ENCODE peak calls at places on chromosomes 5 and 9, in ten cellular contexts. N is psoas muscle, H is transverse colon, V is esophagus squamous epithelium, L is stomach, W is trophoblast cell, U is lung, M is kidney, G is tibial artery, J is right cardiac atrium. O is an unnamed sample. For H3K4me1, the result is how much of the 10 kb centered on the place peaks cover.

GRCh38 chr5:6392571-6392970 is 14.2 kb upstream of the MED10 start:
- DNase-seq in N (no peak), H (no peak), V (no peak), L (no peak), W (no peak), U (no peak), M (no peak), G (no peak), J (no peak), O (no peak)

GRCh38 chr5:71817891-71818290 is 98.8 kb downstream of the CARTPT start:
- DNase-seq in N (no peak), H (no peak), V (no peak), L (no peak), W (no peak), U (no peak), M (no peak), G (no peak), J (no peak), O (no peak)

GRCh38 chr5:148808864-148809642 is 17.4 kb upstream of the ADRB2 start:
- DNase-seq in N (peak), H (peak), V (no peak), L (no peak), W (no peak), U (no peak), M (no peak), G (no peak), J (no peak), O (no peak)

GRCh38 chr5:41869739-41870620 is at the start of gene OXCT1:
- DNase-seq in N (peak), H (peak), V (peak), L (peak), W (peak), U (peak), M (peak), G (peak), J (peak), O (peak)

GRCh38 chr5:123814796-123815479 is 303.0 kb downstream of the CSNK1G3 start:
- DNase-seq in N (no peak), H (no peak), V (no peak), L (no peak), W (no peak), U (no peak), M (no peak), G (no peak), J (no peak), O (no peak)

GRCh38 chr5:28542968-28543367 is 1504.6 kb upstream of the CDH9 start:
- DNase-seq in N (no peak), H (no peak), V (no peak), L (no peak), W (no peak), U (no peak), M (no peak), G (no peak), J (no peak), O (no peak)

GRCh38 chr5:96649251-96649937 is 12.8 kb upstream of the CAST start:
- DNase-seq in N (no peak), H (no peak), V (no peak), L (no peak), W (no peak), U (no peak), M (no peak), G (no peak), J (no peak), O (no peak)

GRCh38 chr5:29042152-29042551 is 2003.8 kb upstream of the CDH9 start:
- DNase-seq in N (no peak), H (no peak), V (no peak), L (no peak), W (no peak), U (no peak), M (no peak), G (no peak), J (no peak), O (no peak)

GRCh38 chr5:62139741-62140140 is 166.3 kb upstream of the KIF2A start:
- DNase-seq in N (no peak), H (no peak), V (no peak), L (no peak), W (no peak), U (no peak), M (no peak), G (no peak), J (no peak), O (no peak)

GRCh38 chr5:181176258-181176952 is 28.6 kb downstream of the TRIM7 start:
- DNase-seq in N (no peak), H (no peak), V (no peak), L (no peak), W (no peak), U (no peak), M (no peak), G (no peak), J (no peak), O (no peak)

GRCh38 chr9:130513094-130513493 is 66.3 kb upstream of the FUBP3 start:
- DNase-seq in N (no peak), H (no peak), V (no peak), L (no peak), W (no peak), U (no peak), M (no peak), G (no peak), J (no peak), O (no peak)

GRCh38 chr5:116507941-116508655 is 66.5 kb downstream of the SEMA6A start:
- DNase-seq in N (no peak), H (no peak), V (no peak), L (no peak), W (no peak), U (no peak), M (no peak), G (no peak), J (no peak), O (no peak)
- H3K27ac ChIP-seq in N (no peak), H (no peak), V (no peak), L (no peak), W (no peak), U (no peak), M (no peak), G (no peak), J (no peak), O (no peak)

GRCh38 chr9:3906437-3907213 is 380.8 kb upstream of the RFX3 start:
- DNase-seq in N (no peak), H (no peak), V (no peak), L (no peak), W (peak), U (peak), M (no peak), G (no peak), J (no peak), O (no peak)

GRCh38 chr9:3912817-3913216 is 387.0 kb upstream of the RFX3 start:
- DNase-seq in N (no peak), H (no peak), V (no peak), L (no peak), W (no peak), U (no peak), M (no peak), G (no peak), J (no peak), O (no peak)

GRCh38 chr9:3912260-3912659 is 386.5 kb upstream of the RFX3 start:
- DNase-seq in N (no peak), H (no peak), V (no peak), L (no peak), W (no peak), U (no peak), M (no peak), G (no peak), J (no peak), O (no peak)

GRCh38 chr9:3908731-3909130 is 382.9 kb upstream of the RFX3 start:
- DNase-seq in N (no peak), H (no peak), V (no peak), L (no peak), W (no peak), U (no peak), M (no peak), G (no peak), J (no peak), O (no peak)

DNA sequence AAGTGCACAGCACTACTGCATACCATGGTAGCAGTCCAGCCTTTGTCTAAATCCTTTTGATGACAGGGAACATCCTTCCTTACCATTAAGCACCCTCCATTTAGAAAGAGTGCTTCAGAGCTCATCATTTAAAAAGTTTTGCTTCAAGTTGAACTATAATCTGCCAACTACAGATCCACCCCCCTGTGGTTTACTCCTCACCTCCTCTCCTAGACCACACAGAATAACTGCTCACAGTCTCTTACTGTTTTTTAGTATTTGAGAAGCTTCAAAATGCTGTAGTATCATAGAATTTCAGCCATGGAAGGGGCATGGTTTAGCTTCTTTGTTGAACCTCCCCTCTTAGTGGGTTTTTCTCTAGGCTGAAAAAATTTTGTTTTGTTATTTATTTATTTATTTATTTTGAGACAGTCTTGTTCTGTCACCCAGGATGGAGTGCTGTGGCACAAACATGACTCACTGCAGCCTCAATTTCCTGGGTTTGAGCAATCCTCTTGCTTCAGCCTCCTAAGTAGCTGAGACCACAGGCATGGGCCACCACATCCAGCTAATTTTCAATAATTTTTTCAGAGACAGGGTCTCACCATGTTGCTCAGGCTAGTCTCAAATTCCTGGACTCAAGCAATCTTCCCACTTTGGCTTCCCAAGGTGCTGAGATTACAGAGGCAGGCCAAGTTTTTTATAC is 384.3 kb upstream of the RFX3 start:
- DNase-seq in N (no peak), H (no peak), V (no peak), L (no peak), W (no peak), U (no peak), M (no peak), G (no peak), J (no peak), O (no peak)
- H3K4me1 ChIP-seq in N (under half), H (under half), V (under half), L (under half), W (under half), U (under half), M (under half), G (under half), J (under half), O (under half)

GRCh38 chr5:177610131-177610769 is 10.3 kb downstream of the B4GALT7 start:
- DNase-seq in N (no peak), H (no peak), V (no peak), L (no peak), W (no peak), U (no peak), M (no peak), G (no peak), J (no peak), O (no peak)

GRCh38 chr5:177607115-177607451 is 7.2 kb downstream of the B4GALT7 start:
- DNase-seq in N (no peak), H (no peak), V (no peak), L (no peak), W (no peak), U (no peak), M (no peak), G (no peak), J (no peak), O (no peak)

GRCh38 chr5:177607452-177608192 is 7.7 kb downstream of the B4GALT7 start:
- DNase-seq in N (peak), H (peak), V (no peak), L (peak), W (peak), U (peak), M (peak), G (peak), J (peak), O (peak)

GRCh38 chr5:177609076-177610059 is 9.4 kb downstream of the B4GALT7 start:
- DNase-seq in N (no peak), H (no peak), V (no peak), L (no peak), W (no peak), U (no peak), M (no peak), G (no peak), J (no peak), O (no peak)

GRCh38 chr5:177608243-177609075 is 8.5 kb downstream of the B4GALT7 start:
- DNase-seq in N (no peak), H (no peak), V (no peak), L (no peak), W (no peak), U (no peak), M (no peak), G (no peak), J (peak), O (no peak)
- H3K27ac ChIP-seq in N (no peak), H (no peak), V (no peak), L (no peak), W (no peak), U (no peak), M (no peak), G (no peak), J (no peak), O (no peak)

GRCh38 chr5:107467137-107467932 is 203.4 kb downstream of the EFNA5 start:
- DNase-seq in N (no peak), H (peak), V (no peak), L (no peak), W (no peak), U (no peak), M (no peak), G (no peak), J (no peak), O (peak)

GRCh38 chr5:107468286-107468685 is 202.5 kb downstream of the EFNA5 start:
- DNase-seq in N (no peak), H (no peak), V (no peak), L (no peak), W (no peak), U (no peak), M (no peak), G (no peak), J (no peak), O (no peak)

GRCh38 chr5:107469064-107469463 is 201.7 kb downstream of the EFNA5 start:
- DNase-seq in N (no peak), H (no peak), V (no peak), L (no peak), W (no peak), U (no peak), M (no peak), G (no peak), J (no peak), O (no peak)

GRCh38 chr5:107470007-107470582 is 200.6 kb downstream of the EFNA5 start:
- DNase-seq in N (no peak), H (no peak), V (no peak), L (no peak), W (no peak), U (no peak), M (no peak), G (no peak), J (no peak), O (no peak)

GRCh38 chr5:107469485-107469884 is 201.3 kb downstream of the EFNA5 start:
- DNase-seq in N (no peak), H (no peak), V (no peak), L (no peak), W (no peak), U (no peak), M (no peak), G (no peak), J (no peak), O (no peak)
- H3K4me1 ChIP-seq in N (under half), H (under half), V (half or more), L (under half), W (under half), U (under half), M (under half), G (under half), J (under half), O (under half)

DNA sequence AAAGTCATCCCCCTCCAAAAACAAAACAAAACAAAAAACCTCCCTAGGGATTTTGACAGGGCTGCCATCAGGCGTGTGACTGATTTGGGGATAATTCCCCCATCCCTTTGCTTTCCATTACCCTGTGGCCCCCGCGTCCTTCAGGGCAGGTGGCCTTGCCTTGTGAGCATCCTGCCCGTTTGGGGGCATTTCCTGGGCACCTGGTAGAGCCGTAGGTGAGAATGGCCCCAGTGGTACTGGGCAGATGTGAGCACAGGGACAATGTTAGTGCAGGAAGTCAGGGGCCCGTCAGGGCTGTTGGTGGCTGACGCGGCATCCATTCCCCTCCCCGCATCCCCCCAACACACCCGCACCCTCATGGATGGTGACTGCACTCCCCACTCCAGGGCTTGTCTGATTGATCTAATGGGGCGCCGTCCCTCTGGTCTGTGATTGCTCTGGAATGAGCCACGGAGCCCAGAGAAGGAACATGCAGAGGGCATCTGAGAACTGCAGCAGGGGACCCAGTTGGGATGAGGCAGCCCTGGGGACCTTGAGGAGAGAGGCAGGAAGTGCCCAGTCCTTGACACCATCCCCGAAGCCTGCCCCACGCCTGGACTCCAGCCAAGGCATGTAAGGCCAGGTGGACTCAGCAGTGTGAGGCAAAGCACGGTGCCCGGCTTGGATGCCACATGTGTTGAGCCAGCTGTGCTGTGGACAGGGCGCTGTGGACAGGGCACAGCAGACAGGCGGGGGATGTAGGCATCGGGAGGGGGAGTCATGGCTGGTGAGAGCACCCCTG is 27.4 kb upstream of the OBP2B start:
- DNase-seq in N (no peak), H (no peak), V (no peak), L (no peak), W (no peak), U (no peak), M (peak), G (no peak), J (peak), O (no peak)
- H3K27ac ChIP-seq in N (peak), H (peak), V (peak), L (peak), W (no peak), U (peak), M (peak), G (no peak), J (peak), O (peak)

GRCh38 chr9:134436356-134436717 is 110.1 kb downstream of the RXRA start:
- DNase-seq in N (no peak), H (no peak), V (no peak), L (no peak), W (no peak), U (no peak), M (no peak), G (no peak), J (no peak), O (no peak)
- H3K4me1 ChIP-seq in N (half or more), H (under half), V (half or more), L (half or more), W (under half), U (under half), M (under half), G (under half), J (under half), O (half or more)

DNA sequence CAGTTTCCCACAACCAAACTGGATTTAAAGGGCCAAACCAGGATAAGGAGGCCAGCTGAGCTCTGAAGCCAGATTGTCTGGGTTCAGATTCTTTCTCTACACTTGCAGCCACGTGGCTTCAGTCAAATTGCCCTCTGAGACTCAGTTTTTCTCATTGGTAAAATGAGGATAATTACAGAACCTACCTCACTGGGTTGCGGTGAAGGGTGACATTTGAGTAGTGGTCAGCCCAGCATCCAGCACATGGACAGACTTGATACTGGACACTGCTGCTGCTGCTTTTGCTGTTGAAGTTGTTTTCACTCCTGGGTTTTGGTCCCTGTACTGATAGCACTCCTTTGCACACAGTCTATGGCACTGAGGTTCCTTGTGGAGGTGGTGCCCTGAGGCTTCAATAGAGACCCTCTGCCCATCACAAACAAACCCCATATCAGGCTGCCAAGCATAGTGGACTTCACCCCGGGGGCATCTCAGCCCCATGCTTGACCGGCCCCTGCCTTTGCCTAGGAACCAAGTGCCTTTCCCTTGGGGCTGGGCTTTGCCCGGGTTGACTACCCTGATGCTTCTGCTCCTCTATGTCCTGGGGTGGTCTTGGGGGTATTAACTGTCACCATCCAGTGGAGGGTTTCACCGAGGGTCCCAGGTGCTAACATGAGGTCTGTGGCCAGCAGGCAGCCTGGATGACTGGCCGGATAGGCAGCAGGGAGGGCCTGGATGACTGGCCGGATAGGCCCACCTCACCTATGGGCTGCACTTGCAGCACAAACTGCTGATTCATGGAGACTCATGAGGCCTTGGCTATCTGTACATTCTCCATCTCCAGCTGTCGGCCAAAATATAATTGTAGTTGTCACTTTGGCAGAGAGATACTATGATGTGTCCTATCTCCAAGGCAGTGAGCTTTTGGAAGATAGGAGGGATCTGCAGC is 25.9 kb upstream of the CDKN2AIPNL start:
- DNase-seq in N (peak), H (no peak), V (no peak), L (no peak), W (peak), U (no peak), M (no peak), G (no peak), J (peak), O (no peak)
- H3K27ac ChIP-seq in N (peak), H (peak), V (peak), L (peak), W (no peak), U (peak), M (no peak), G (no peak), J (peak), O (peak)

O was measured in heart right ventricle.